ENCODE peak calls at places on chromosomes 5 and 9, in four cellular contexts. X is activated T-cell treated with anti-CD3 and anti-CD28 coated beads, Interleukin-2, amount 50 U/mL, for 72 hours; M is NCI-H1694 treated with DMSO at 0.1 percent for 48 hours; D is brain microvascular endothelial cell. L is an unnamed sample.
A peak's percentile ranks its signal among the peaks of the same experiment; 100 is the strongest.

GRCh38 chr9:90965141-90965910 is 163.7 kb downstream of the SYK start:
- DNase-seq in M (no peak), D (peak; percentile 44), X (no peak), L (no peak)

GRCh38 chr9:80836013-80836412 is 853.3 kb downstream of the TLE1 start:
- DNase-seq in M (no peak), D (no peak), X (no peak), L (no peak)

GRCh38 chr9:116756995-116757394 is 69.9 kb downstream of the TRIM32 start:
- DNase-seq in X (no peak), D (no peak), M (peak; percentile 62), L (no peak)

GRCh38 chr5:111142932-111143331 is 50.8 kb downstream of the WDR36 start:
- DNase-seq in D (no peak), M (no peak), X (no peak), L (no peak)

GRCh38 chr5:103272377-103272776 is 13.8 kb downstream of the MACIR start:
- DNase-seq in X (no peak), D (no peak), M (no peak), L (no peak)

GRCh38 chr5:142053434-142054253 is 40.8 kb upstream of the GNPDA1 start:
- DNase-seq in M (no peak), D (peak; percentile 38), X (no peak), L (no peak)

GRCh38 chr5:169429044-169429443 is 128.1 kb upstream of the SLIT3 start:
- DNase-seq in M (no peak), X (no peak), D (no peak), L (no peak)

GRCh38 chr5:83562817-83563557 is 91.4 kb downstream of the VCAN start:
- DNase-seq in X (no peak), D (no peak), M (no peak), L (no peak)

GRCh38 chr9:129027685-129028191 is 393 bp downstream of the SH3GLB2 start:
- DNase-seq in D (no peak), M (no peak), X (peak; percentile 81), L (no peak)

GRCh38 chr5:57834829-57835554 is 352.4 kb upstream of the ACTBL2 start:
- DNase-seq in D (peak; percentile 60), X (no peak), M (peak; percentile 95), L (no peak)

GRCh38 chr5:54360925-54361662 is 50.7 kb upstream of the ARL15 start:
- DNase-seq in X (no peak), D (no peak), M (no peak), L (no peak)

GRCh38 chr9:116662633-116663032 is 24.5 kb upstream of the TRIM32 start:
- DNase-seq in M (no peak), D (no peak), X (no peak), L (no peak)

GRCh38 chr5:2866622-2867372 is 115.3 kb upstream of the IRX2 start:
- DNase-seq in M (no peak), D (no peak), X (no peak), L (no peak)

GRCh38 chr9:76912631-76913275 is 6.8 kb upstream of the PRUNE2 start:
- DNase-seq in M (no peak), X (no peak), D (peak; percentile 37), L (no peak)

GRCh38 chr9:108083160-108083559 is 593.6 kb upstream of the KLF4 start:
- DNase-seq in M (no peak), D (no peak), X (no peak), L (no peak)

GRCh38 chr5:3309538-3309937 is 286.1 kb upstream of the IRX1 start:
- DNase-seq in D (no peak), M (no peak), X (no peak), L (no peak)

GRCh38 chr9:121888438-121888775 is 204.7 kb downstream of the TTLL11 start:
- DNase-seq in M (no peak), X (no peak), D (peak; percentile 95), L (no peak)

GRCh38 chr9:128253140-128253990 is 22.4 kb downstream of the GOLGA2 start:
- DNase-seq in X (no peak), D (no peak), M (no peak), L (no peak)

GRCh38 chr5:66987949-66988838 is 208.4 kb downstream of the CD180 start:
- DNase-seq in X (no peak), M (peak; percentile 45), D (no peak), L (no peak)

GRCh38 chr9:84436386-84437114 is 96.0 kb upstream of the SLC28A3 start:
- DNase-seq in X (no peak), D (no peak), M (peak; percentile 40), L (no peak)

GRCh38 chr9:106619211-106619610 is 243.8 kb upstream of the ZNF462 start:
- DNase-seq in X (no peak), D (peak; percentile 62), M (no peak), L (no peak)

GRCh38 chr9:134065720-134066419 is 2.0 kb downstream of the BRD3 start:
- DNase-seq in D (peak; percentile 44), X (peak; percentile 78), M (no peak), L (peak; percentile 76)

GRCh38 chr9:133127340-133127981 is 6.4 kb upstream of the RALGDS start:
- DNase-seq in M (no peak), D (no peak), X (peak; percentile 41), L (no peak)

GRCh38 chr5:172887735-172888134 is 53.7 kb downstream of the ERGIC1 start:
- DNase-seq in D (peak; percentile 96), M (no peak), X (no peak), L (no peak)

GRCh38 chr5:57172466-57172961 is 1.3 kb upstream of the GPBP1 start:
- DNase-seq in X (peak; percentile 17), M (no peak), D (no peak), L (peak; percentile 23)

GRCh38 chr5:10856646-10857332 is 95.8 kb upstream of the DAP start:
- DNase-seq in M (peak; percentile 45), X (peak; percentile 33), D (peak; percentile 73), L (no peak)

GRCh38 chr5:178232124-178232919 is at the start of gene PHYKPL:
- DNase-seq in M (peak; percentile 9), D (peak; percentile 33), X (peak; percentile 84), L (peak; percentile 71)

GRCh38 chr5:14108170-14108996 is 34.8 kb upstream of the TRIO start:
- DNase-seq in M (peak; percentile 49), X (peak; percentile 29), D (peak; percentile 78), L (no peak)

GRCh38 chr5:171577940-171578856 is 158.8 kb downstream of the FGF18 start:
- DNase-seq in D (no peak), M (no peak), X (no peak), L (no peak)

GRCh38 chr5:16776611-16777251 is 159.4 kb downstream of the MYO10 start:
- DNase-seq in X (no peak), D (no peak), M (no peak), L (no peak)

GRCh38 chr5:74357827-74358226 is 282.7 kb downstream of the ENC1 start:
- DNase-seq in D (no peak), X (no peak), M (peak; percentile 74), L (no peak)

GRCh38 chr9:36788534-36788933 is 215.8 kb downstream of the MELK start:
- DNase-seq in X (no peak), M (no peak), D (no peak), L (no peak)

GRCh38 chr5:61082516-61083280 is 79.6 kb downstream of the SMIM15 start:
- DNase-seq in X (no peak), M (no peak), D (no peak), L (no peak)

GRCh38 chr5:96942911-96943310 is 7.0 kb downstream of the LNPEP start:
- DNase-seq in D (no peak), X (no peak), M (no peak), L (no peak)

GRCh38 chr9:118395415-118395814 is 691.2 kb downstream of the TLR4 start:
- DNase-seq in D (no peak), X (no peak), M (no peak), L (no peak)

L was measured in T-helper 2 cell treated with Interferon-gamma antibody and Interleukin-4, amounts not matched to agents 5 μg/mL and 100 μg/mL, for 36 hours.